ENCODE peak calls at places on chromosomes 5 and 9, in seven cellular contexts. I is CD8-positive, alpha-beta memory T cell; K is NCI-H460; U is RWPE1; L is NCI-H69; P is activated CD8-positive, alpha-beta memory T cell treated with anti-CD3 and anti-CD28 coated beads for 4 hours; S is GM03348. V is an unnamed sample.

GRCh38 chr9:35828716-35829083 is at the start of gene FAM221B:
- DNase-seq in I (no peak), K (no peak), U (no peak), L (peak), P (no peak), S (no peak), V (no peak)

GRCh38 chr9:88342246-88342645 is 46.0 kb upstream of the SPIN1 start:
- DNase-seq in I (no peak), K (no peak), U (no peak), L (no peak), P (no peak), S (peak), V (no peak)

GRCh38 chr9:20373263-20373662 is 249.0 kb downstream of the MLLT3 start:
- DNase-seq in I (no peak), K (no peak), U (no peak), L (peak), P (no peak), S (no peak), V (no peak)

GRCh38 chr5:43367909-43368648 is 44.1 kb downstream of the CCL28 start:
- DNase-seq in I (no peak), K (no peak), U (no peak), L (no peak), P (no peak), S (peak), V (no peak)

GRCh38 chr9:1938675-1939170 is 76.4 kb upstream of the SMARCA2 start:
- DNase-seq in I (no peak), K (no peak), U (no peak), L (no peak), P (no peak), S (no peak), V (no peak)

GRCh38 chr5:37248970-37249819 is at the start of gene CPLANE1:
- DNase-seq in I (peak), K (peak), U (peak), L (peak), P (peak), S (peak), V (peak)

GRCh38 chr9:69627301-69627700 is 44.9 kb downstream of the APBA1 start:
- DNase-seq in I (no peak), K (no peak), U (no peak), L (no peak), P (no peak), S (no peak), V (no peak)

GRCh38 chr9:89759563-89759962 is 154.8 kb downstream of the GADD45G start:
- DNase-seq in I (no peak), K (no peak), U (peak), L (peak), P (no peak), S (no peak), V (no peak)

GRCh38 chr5:176810687-176811501 is 535 bp downstream of the UNC5A start:
- DNase-seq in I (no peak), K (no peak), U (no peak), L (peak), P (no peak), S (peak), V (no peak)

GRCh38 chr9:112271466-112272098 is 61.8 kb downstream of the PTBP3 start:
- DNase-seq in I (no peak), K (no peak), U (peak), L (peak), P (no peak), S (no peak), V (no peak)

V was measured in naive thymus-derived CD4-positive, alpha-beta T cell.